ENCODE peak calls at places on chromosomes 16 and 17, in eight cellular contexts. One of them, this sample, is unnamed.

GRCh38 chr17:14760719-14761425 is 460.0 kb downstream of the HS3ST3B1 start:
- DNase-seq in transverse colon: no peak
- DNase-seq in neural progenitor cell: no peak
- DNase-seq in A549: no peak
- DNase-seq in heart left ventricle: no peak
- DNase-seq in K562: no peak
- DNase-seq in DND-41: no peak
- DNase-seq in cardiac muscle cell: no peak
- DNase-seq in this sample: no peak

GRCh38 chr16:48014349-48015135 is 141.3 kb downstream of the ABCC12 start:
- DNase-seq in heart left ventricle: no peak
- DNase-seq in transverse colon: no peak
- DNase-seq in K562: peak; percentile 2
- DNase-seq in DND-41: no peak
- DNase-seq in A549: peak; percentile 12
- DNase-seq in cardiac muscle cell: no peak
- DNase-seq in neural progenitor cell: peak; percentile 52
- DNase-seq in this sample: no peak

GRCh38 chr17:32483451-32484019 is 3.3 kb upstream of the CDK5R1 start:
- DNase-seq in cardiac muscle cell: peak; percentile 90
- DNase-seq in heart left ventricle: peak; percentile 93
- DNase-seq in A549: peak; percentile 69
- DNase-seq in neural progenitor cell: peak; percentile 91
- DNase-seq in K562: peak; percentile 71
- DNase-seq in transverse colon: no peak
- DNase-seq in DND-41: peak; percentile 42
- DNase-seq in this sample: no peak

GRCh38 chr17:58753026-58753425 is 2.6 kb upstream of the PPM1E start:
- DNase-seq in K562: no peak
- DNase-seq in heart left ventricle: no peak
- DNase-seq in neural progenitor cell: no peak
- DNase-seq in cardiac muscle cell: no peak
- DNase-seq in DND-41: no peak
- DNase-seq in A549: no peak
- DNase-seq in transverse colon: no peak
- DNase-seq in this sample: no peak

GRCh38 chr17:2949469-2950044 is 113.8 kb downstream of the OR1D5 start:
- DNase-seq in K562: no peak
- DNase-seq in transverse colon: peak; percentile 78
- DNase-seq in heart left ventricle: no peak
- DNase-seq in cardiac muscle cell: peak; percentile 59
- DNase-seq in DND-41: no peak
- DNase-seq in neural progenitor cell: no peak
- DNase-seq in A549: peak; percentile 87
- DNase-seq in this sample: no peak

GRCh38 chr16:88773812-88774291 is 11.2 kb downstream of the PIEZO1 start:
- DNase-seq in cardiac muscle cell: peak; percentile 42
- DNase-seq in transverse colon: peak; percentile 64
- DNase-seq in K562: peak; percentile 100
- DNase-seq in DND-41: no peak
- DNase-seq in neural progenitor cell: peak; percentile 68
- DNase-seq in A549: no peak
- DNase-seq in heart left ventricle: peak; percentile 83
- DNase-seq in this sample: no peak

GRCh38 chr16:75116081-75116910 is at the start of gene LDHD:
- DNase-seq in neural progenitor cell: peak; percentile 67
- DNase-seq in DND-41: no peak
- DNase-seq in transverse colon: peak; percentile 90
- DNase-seq in heart left ventricle: peak; percentile 93
- DNase-seq in cardiac muscle cell: peak; percentile 57
- DNase-seq in A549: peak; percentile 86
- DNase-seq in K562: peak; percentile 55
- DNase-seq in this sample: peak; percentile 36

GRCh38 chr16:65781855-65782254 is 584.6 kb upstream of the CDH5 start:
- DNase-seq in K562: no peak
- DNase-seq in neural progenitor cell: no peak
- DNase-seq in A549: no peak
- DNase-seq in DND-41: no peak
- DNase-seq in transverse colon: no peak
- DNase-seq in cardiac muscle cell: no peak
- DNase-seq in heart left ventricle: no peak
- DNase-seq in this sample: no peak

GRCh38 chr17:28506763-28507487 is 777 bp downstream of the FOXN1 start:
- DNase-seq in heart left ventricle: no peak
- DNase-seq in transverse colon: no peak
- DNase-seq in DND-41: no peak
- DNase-seq in neural progenitor cell: no peak
- DNase-seq in A549: no peak
- DNase-seq in K562: no peak
- DNase-seq in cardiac muscle cell: no peak
- DNase-seq in this sample: no peak

GRCh38 chr17:28507567-28508195 is 1.5 kb downstream of the FOXN1 start:
- DNase-seq in A549: no peak
- DNase-seq in transverse colon: peak; percentile 48
- DNase-seq in heart left ventricle: no peak
- DNase-seq in cardiac muscle cell: no peak
- DNase-seq in K562: no peak
- DNase-seq in neural progenitor cell: no peak
- DNase-seq in DND-41: no peak
- DNase-seq in this sample: no peak

GRCh38 chr17:28508325-28508724 is 2.2 kb downstream of the FOXN1 start:
- DNase-seq in K562: no peak
- DNase-seq in A549: no peak
- DNase-seq in DND-41: no peak
- DNase-seq in transverse colon: no peak
- DNase-seq in neural progenitor cell: no peak
- DNase-seq in cardiac muscle cell: no peak
- DNase-seq in heart left ventricle: no peak
- DNase-seq in this sample: no peak

GRCh38 chr17:28503420-28503819 is 2.7 kb upstream of the FOXN1 start:
- DNase-seq in transverse colon: no peak
- DNase-seq in K562: no peak
- DNase-seq in A549: no peak
- DNase-seq in DND-41: no peak
- DNase-seq in heart left ventricle: no peak
- DNase-seq in cardiac muscle cell: no peak
- DNase-seq in neural progenitor cell: no peak
- DNase-seq in this sample: no peak

DNA sequence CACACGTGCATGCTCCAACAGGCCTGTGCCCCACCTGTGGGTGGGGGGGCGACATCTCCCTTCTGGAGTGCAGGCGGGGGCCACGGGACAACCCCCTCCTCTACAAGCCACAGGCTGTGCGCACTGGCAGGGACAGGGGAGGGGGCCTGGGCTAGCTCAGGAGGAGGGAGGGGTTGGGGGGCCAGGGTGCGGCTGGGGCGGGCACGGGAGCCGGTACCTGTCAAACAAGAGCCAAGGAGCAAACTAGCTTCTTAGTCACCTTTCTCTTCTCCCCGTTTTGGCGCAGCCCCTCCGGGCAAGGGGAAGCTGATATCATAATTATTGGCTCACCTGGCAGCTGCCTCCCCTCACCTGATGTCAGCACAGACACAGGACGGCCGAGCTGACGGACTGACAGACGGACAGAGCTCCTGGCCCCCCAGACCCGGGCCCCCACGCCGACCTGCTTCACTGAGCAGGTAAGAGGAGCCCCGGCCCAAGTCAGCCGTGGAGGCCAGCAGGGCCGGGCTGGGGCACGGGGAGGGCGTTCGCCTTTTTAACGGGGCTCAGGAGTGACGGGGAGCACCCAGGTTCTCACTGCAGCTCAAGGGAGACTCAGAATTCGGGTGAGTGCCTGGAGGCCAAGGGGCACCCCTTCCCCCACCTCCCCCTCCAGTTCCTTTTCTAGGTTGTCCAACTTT is at the start of gene FOXN1:
- DNase-seq in neural progenitor cell: no peak
- DNase-seq in transverse colon: no peak
- DNase-seq in DND-41: no peak
- DNase-seq in heart left ventricle: no peak
- DNase-seq in K562: no peak
- DNase-seq in cardiac muscle cell: no peak
- DNase-seq in A549: no peak
- DNase-seq in this sample: no peak
- H3K27ac ChIP-seq in neural progenitor cell: no peak within 1 kb of the TSS
- H3K27ac ChIP-seq in transverse colon: no peak within 1 kb of the TSS
- H3K27ac ChIP-seq in DND-41: no peak within 1 kb of the TSS
- H3K27ac ChIP-seq in heart left ventricle: no peak within 1 kb of the TSS
- H3K27ac ChIP-seq in K562: no peak within 1 kb of the TSS
- H3K27ac ChIP-seq in cardiac muscle cell: no peak within 1 kb of the TSS
- H3K27ac ChIP-seq in A549: no peak within 1 kb of the TSS
- H3K27ac ChIP-seq in this sample: no peak within 1 kb of the TSS

DNA sequence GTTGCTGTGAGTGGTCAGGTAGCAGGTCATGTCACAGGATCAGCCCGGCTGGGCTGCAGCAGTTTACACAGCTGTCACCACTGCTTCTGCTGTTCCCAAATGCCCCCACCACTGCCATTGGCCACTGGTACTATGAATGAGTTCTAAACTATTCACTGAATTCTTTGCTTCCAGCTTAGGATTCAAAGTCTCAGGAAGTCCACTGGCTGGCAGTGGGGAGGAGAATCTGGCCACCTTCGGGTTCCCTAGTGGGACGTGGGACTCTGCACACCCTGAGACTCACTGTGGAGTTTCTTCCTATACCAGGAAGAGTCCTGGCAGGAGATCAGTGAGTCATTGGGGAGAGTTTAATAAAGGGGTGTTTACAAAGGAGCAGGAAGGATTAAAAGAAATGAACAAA is 6.9 kb downstream of the MT1X start:
- DNase-seq in transverse colon: no peak
- DNase-seq in K562: no peak
- DNase-seq in cardiac muscle cell: no peak
- DNase-seq in neural progenitor cell: no peak
- DNase-seq in A549: no peak
- DNase-seq in heart left ventricle: no peak
- DNase-seq in DND-41: no peak
- DNase-seq in this sample: no peak
- H3K4me3 ChIP-seq in transverse colon: no peak overlapping the region
- H3K4me3 ChIP-seq in K562: no peak overlapping the region
- H3K4me3 ChIP-seq in cardiac muscle cell: no peak overlapping the region
- H3K4me3 ChIP-seq in neural progenitor cell: no peak overlapping the region
- H3K4me3 ChIP-seq in A549: no peak overlapping the region
- H3K4me3 ChIP-seq in heart left ventricle: no peak overlapping the region
- H3K4me3 ChIP-seq in DND-41: no peak overlapping the region
- H3K4me3 ChIP-seq in this sample: no peak overlapping the region

GRCh38 chr16:87202346-87202745 is 114.8 kb downstream of the C16orf95 start:
- DNase-seq in neural progenitor cell: no peak
- DNase-seq in heart left ventricle: no peak
- DNase-seq in transverse colon: no peak
- DNase-seq in cardiac muscle cell: peak; percentile 50
- DNase-seq in DND-41: no peak
- DNase-seq in K562: no peak
- DNase-seq in A549: no peak
- DNase-seq in this sample: no peak

GRCh38 chr16:87201777-87202176 is 115.4 kb downstream of the C16orf95 start:
- DNase-seq in DND-41: no peak
- DNase-seq in A549: no peak
- DNase-seq in cardiac muscle cell: no peak
- DNase-seq in K562: no peak
- DNase-seq in transverse colon: no peak
- DNase-seq in neural progenitor cell: no peak
- DNase-seq in heart left ventricle: no peak
- DNase-seq in this sample: no peak

GRCh38 chr16:87200637-87201036 is 116.6 kb downstream of the C16orf95 start:
- DNase-seq in neural progenitor cell: no peak
- DNase-seq in DND-41: no peak
- DNase-seq in heart left ventricle: no peak
- DNase-seq in cardiac muscle cell: no peak
- DNase-seq in transverse colon: no peak
- DNase-seq in A549: no peak
- DNase-seq in K562: no peak
- DNase-seq in this sample: no peak

GRCh38 chr16:87201052-87201451 is 116.1 kb downstream of the C16orf95 start:
- DNase-seq in K562: no peak
- DNase-seq in cardiac muscle cell: peak; percentile 99
- DNase-seq in transverse colon: peak; percentile 27
- DNase-seq in A549: no peak
- DNase-seq in neural progenitor cell: no peak
- DNase-seq in DND-41: no peak
- DNase-seq in heart left ventricle: peak; percentile 86
- DNase-seq in this sample: no peak

DNA sequence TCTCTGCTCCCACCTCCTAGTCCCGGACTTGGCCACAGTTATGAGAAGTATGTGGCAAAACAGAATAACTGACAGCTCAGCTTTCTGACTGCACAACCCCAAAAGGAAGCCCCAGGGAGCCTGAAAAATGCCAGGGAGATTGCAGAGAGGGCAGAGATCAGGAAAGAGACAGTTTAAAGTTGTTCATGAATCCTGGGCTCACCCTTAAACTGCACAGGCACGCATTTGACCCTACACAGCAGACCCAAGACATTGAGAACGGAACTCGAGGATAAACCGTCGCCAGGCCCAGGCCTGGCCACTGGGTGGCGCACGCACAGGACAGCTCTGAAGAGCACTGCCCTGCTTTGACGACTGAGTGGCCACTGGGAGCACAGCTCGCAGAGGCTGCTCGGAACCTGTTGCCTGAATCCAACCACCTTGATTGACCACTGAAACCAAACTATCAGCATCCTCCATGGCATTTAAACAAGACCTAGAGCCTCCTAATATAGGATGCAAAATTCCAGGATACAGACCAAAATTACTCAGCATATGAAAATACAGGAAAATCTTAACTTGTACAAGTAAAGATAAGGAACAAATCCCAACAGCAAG is 114.0 kb downstream of the C16orf95 start:
- DNase-seq in A549: peak; percentile 91
- DNase-seq in K562: peak; percentile 86
- DNase-seq in DND-41: peak; percentile 47
- DNase-seq in transverse colon: peak; percentile 68
- DNase-seq in cardiac muscle cell: peak; percentile 86
- DNase-seq in heart left ventricle: peak; percentile 62
- DNase-seq in neural progenitor cell: peak; percentile 90
- DNase-seq in this sample: peak; percentile 49
- TF ChIP-seq CTCF in A549: peak; percentile 92
- TF ChIP-seq CTCF in K562: peak; percentile 98
- TF ChIP-seq CTCF in DND-41: peak; percentile 89
- TF ChIP-seq CTCF in transverse colon: peak; percentile 73
- TF ChIP-seq CTCF in cardiac muscle cell: peak; percentile 98
- TF ChIP-seq CTCF in heart left ventricle: peak; percentile 60
- TF ChIP-seq CTCF in neural progenitor cell: peak; percentile 92
- TF ChIP-seq CTCF in this sample: peak; percentile 68

GRCh38 chr17:9880582-9880999 is 24.5 kb downstream of the RCVRN start:
- DNase-seq in heart left ventricle: no peak
- DNase-seq in transverse colon: no peak
- DNase-seq in cardiac muscle cell: peak; percentile 64
- DNase-seq in K562: no peak
- DNase-seq in neural progenitor cell: no peak
- DNase-seq in DND-41: no peak
- DNase-seq in A549: peak; percentile 86
- DNase-seq in this sample: no peak

GRCh38 chr17:9878791-9879525 is 26.1 kb downstream of the RCVRN start:
- DNase-seq in transverse colon: no peak
- DNase-seq in neural progenitor cell: no peak
- DNase-seq in DND-41: no peak
- DNase-seq in K562: no peak
- DNase-seq in A549: no peak
- DNase-seq in cardiac muscle cell: peak; percentile 54
- DNase-seq in heart left ventricle: no peak
- DNase-seq in this sample: no peak

GRCh38 chr17:9875441-9875840 is 29.6 kb downstream of the RCVRN start:
- DNase-seq in transverse colon: no peak
- DNase-seq in DND-41: no peak
- DNase-seq in K562: no peak
- DNase-seq in cardiac muscle cell: peak; percentile 83
- DNase-seq in heart left ventricle: no peak
- DNase-seq in neural progenitor cell: peak; percentile 47
- DNase-seq in A549: no peak
- DNase-seq in this sample: no peak

GRCh38 chr17:9874722-9875121 is 30.3 kb downstream of the RCVRN start:
- DNase-seq in K562: no peak
- DNase-seq in transverse colon: no peak
- DNase-seq in neural progenitor cell: no peak
- DNase-seq in DND-41: no peak
- DNase-seq in A549: no peak
- DNase-seq in heart left ventricle: no peak
- DNase-seq in cardiac muscle cell: no peak
- DNase-seq in this sample: no peak

GRCh38 chr17:9878361-9878760 is 26.7 kb downstream of the RCVRN start:
- DNase-seq in cardiac muscle cell: no peak
- DNase-seq in heart left ventricle: no peak
- DNase-seq in A549: no peak
- DNase-seq in neural progenitor cell: no peak
- DNase-seq in DND-41: no peak
- DNase-seq in K562: no peak
- DNase-seq in transverse colon: no peak
- DNase-seq in this sample: no peak
- H3K27ac ChIP-seq in cardiac muscle cell: no peak overlapping the region
- H3K27ac ChIP-seq in heart left ventricle: no peak overlapping the region
- H3K27ac ChIP-seq in A549: peak overlapping the region; percentile 67
- H3K27ac ChIP-seq in neural progenitor cell: no peak overlapping the region
- H3K27ac ChIP-seq in DND-41: no peak overlapping the region
- H3K27ac ChIP-seq in K562: no peak overlapping the region
- H3K27ac ChIP-seq in transverse colon: no peak overlapping the region
- H3K27ac ChIP-seq in this sample: no peak overlapping the region